ENCODE peak calls at places on chromosome 16, in eight cellular contexts. R, S, L, U, E, W, M and P are unnamed samples.

GRCh38 chr16:35744716-35745115 is 2285.3 kb downstream of the TP53TG3F start:
- DNase-seq in R (no peak), S (no peak), L (no peak), U (no peak), E (no peak), W (no peak), M (no peak), P (no peak)

GRCh38 chr16:70529051-70529777 is 5.6 kb downstream of the SF3B3 start:
- DNase-seq in R (peak), S (peak), L (no peak), U (no peak), E (no peak), W (peak), M (no peak), P (no peak)

GRCh38 chr16:49688298-49688697 is 167.6 kb downstream of the ZNF423 start:
- DNase-seq in R (no peak), S (no peak), L (no peak), U (no peak), E (no peak), W (no peak), M (no peak), P (no peak)

GRCh38 chr16:4315185-4316102 is at the start of gene GLIS2:
- DNase-seq in R (peak), S (no peak), L (peak), U (peak), E (no peak), W (peak), M (peak), P (no peak)

GRCh38 chr16:22098538-22099255 is 6.4 kb downstream of the VWA3A start:
- DNase-seq in R (peak), S (no peak), L (no peak), U (peak), E (no peak), W (peak), M (no peak), P (no peak)

GRCh38 chr16:354971-355441 is 2.5 kb upstream of the AXIN1 start:
- DNase-seq in R (no peak), S (no peak), L (no peak), U (peak), E (no peak), W (no peak), M (no peak), P (no peak)

GRCh38 chr16:4351880-4352279 is 759 bp upstream of the PAM16 start:
- DNase-seq in R (no peak), S (no peak), L (no peak), U (peak), E (no peak), W (no peak), M (no peak), P (no peak)

GRCh38 chr16:79372504-79373184 is 227.9 kb downstream of the MAF start:
- DNase-seq in R (no peak), S (no peak), L (no peak), U (peak), E (no peak), W (peak), M (no peak), P (peak)

GRCh38 chr16:83878838-83879237 is 20.1 kb upstream of the MLYCD start:
- DNase-seq in R (peak), S (no peak), L (no peak), U (no peak), E (no peak), W (peak), M (peak), P (no peak)

GRCh38 chr16:29729116-29729521 is 16.7 kb downstream of the C16orf54 start:
- DNase-seq in R (peak), S (no peak), L (no peak), U (no peak), E (no peak), W (peak), M (peak), P (no peak)

GRCh38 chr16:68592466-68593337 is 52.4 kb upstream of the CDH3 start:
- DNase-seq in R (no peak), S (no peak), L (no peak), U (no peak), E (no peak), W (no peak), M (no peak), P (no peak)

GRCh38 chr16:89013692-89014455 is 36.9 kb upstream of the CBFA2T3 start:
- DNase-seq in R (peak), S (no peak), L (no peak), U (no peak), E (no peak), W (no peak), M (no peak), P (no peak)

GRCh38 chr16:1538804-1539520 is 5.5 kb downstream of the TMEM204 start:
- DNase-seq in R (peak), S (no peak), L (no peak), U (peak), E (no peak), W (no peak), M (no peak), P (peak)

GRCh38 chr16:4511441-4512082 is 27.0 kb downstream of the CDIP1 start:
- DNase-seq in R (peak), S (no peak), L (no peak), U (peak), E (no peak), W (peak), M (peak), P (no peak)